ENCODE peak calls at places on chromosome 3, in four cellular contexts. Y is germinal center, Q is GM20000, S is GM23338. J is an unnamed sample.

GRCh38 chr3:23830869-23831484 is 25.2 kb downstream of the UBE2E1 start:
- DNase-seq in Y (peak), Q (peak), S (no peak), J (no peak)

GRCh38 chr3:186053954-186054353 is 54.9 kb downstream of the ETV5 start:
- DNase-seq in Y (no peak), Q (no peak), S (peak), J (peak)

GRCh38 chr3:49265987-49266386 is 11.0 kb downstream of the C3orf62 start:
- DNase-seq in Q (no peak), Y (no peak), S (no peak), J (no peak)

GRCh38 chr3:47399531-47400270 is 18.9 kb downstream of the PTPN23 start:
- DNase-seq in Y (no peak), Q (no peak), S (no peak), J (no peak)

GRCh38 chr3:156611870-156612494 is 57.1 kb upstream of the SSR3 start:
- DNase-seq in Q (no peak), S (no peak), Y (no peak), J (no peak)

GRCh38 chr3:194573680-194574437 is 59.4 kb downstream of the TMEM44 start:
- DNase-seq in Q (peak), S (peak), Y (peak), J (peak)

GRCh38 chr3:124629492-124629891 is 100.8 kb upstream of the UMPS start:
- DNase-seq in Y (no peak), Q (no peak), S (no peak), J (no peak)

GRCh38 chr3:189563841-189564563 is 67.2 kb upstream of the TP63 start:
- DNase-seq in Y (no peak), S (no peak), Q (peak), J (no peak)

GRCh38 chr3:52374173-52374572 is 58.1 kb downstream of the DNAH1 start:
- DNase-seq in Q (peak), S (no peak), Y (no peak), J (no peak)

GRCh38 chr3:176274161-176274560 is 923.1 kb downstream of the TBL1XR1 start:
- DNase-seq in Y (no peak), S (no peak), Q (no peak), J (no peak)

GRCh38 chr3:49108346-49108745 is 3.8 kb upstream of the QARS1 start:
- DNase-seq in S (no peak), Y (no peak), Q (no peak), J (no peak)

GRCh38 chr3:192726386-192726785 is 955 bp downstream of the FGF12 start:
- DNase-seq in S (no peak), Q (no peak), Y (no peak), J (no peak)